ENCODE peak calls at places on chromosome 9, in nine cellular contexts. One of them, this sample, is unnamed. For H3K9me3, the result is how much of the 10 kb centered on the place peaks cover.

GRCh38 chr9:90894956-90895687 is 93.5 kb downstream of the SYK start:
- DNase-seq in transverse colon: no peak
- DNase-seq in neuronal stem cell: no peak
- DNase-seq in CD4-positive, alpha-beta T cell: no peak
- DNase-seq in A549: peak
- DNase-seq in body of pancreas: no peak
- DNase-seq in vagina: peak
- DNase-seq in endodermal cell: peak
- DNase-seq in lower lobe of right lung: no peak
- DNase-seq in this sample: no peak

GRCh38 chr9:4690144-4690543 is 10.8 kb downstream of the CDC37L1 start:
- DNase-seq in body of pancreas: no peak
- DNase-seq in transverse colon: no peak
- DNase-seq in endodermal cell: no peak
- DNase-seq in vagina: no peak
- DNase-seq in lower lobe of right lung: no peak
- DNase-seq in neuronal stem cell: no peak
- DNase-seq in CD4-positive, alpha-beta T cell: no peak
- DNase-seq in A549: no peak
- DNase-seq in this sample: no peak

GRCh38 chr9:4987996-4988421 is 2.9 kb downstream of the JAK2 start:
- DNase-seq in neuronal stem cell: peak
- DNase-seq in lower lobe of right lung: no peak
- DNase-seq in body of pancreas: peak
- DNase-seq in CD4-positive, alpha-beta T cell: peak
- DNase-seq in vagina: no peak
- DNase-seq in A549: peak
- DNase-seq in endodermal cell: peak
- DNase-seq in transverse colon: peak
- DNase-seq in this sample: peak

GRCh38 chr9:99059074-99059894 is 45.6 kb upstream of the TGFBR1 start:
- DNase-seq in transverse colon: peak
- DNase-seq in endodermal cell: no peak
- DNase-seq in vagina: no peak
- DNase-seq in A549: no peak
- DNase-seq in neuronal stem cell: no peak
- DNase-seq in CD4-positive, alpha-beta T cell: no peak
- DNase-seq in body of pancreas: no peak
- DNase-seq in lower lobe of right lung: peak
- DNase-seq in this sample: no peak

GRCh38 chr9:2158729-2159128 is 143.6 kb downstream of the SMARCA2 start:
- DNase-seq in body of pancreas: no peak
- DNase-seq in A549: no peak
- DNase-seq in endodermal cell: no peak
- DNase-seq in vagina: no peak
- DNase-seq in lower lobe of right lung: no peak
- DNase-seq in neuronal stem cell: no peak
- DNase-seq in CD4-positive, alpha-beta T cell: no peak
- DNase-seq in transverse colon: no peak
- DNase-seq in this sample: no peak

GRCh38 chr9:86281577-86282076 is 711 bp downstream of the ISCA1 start:
- DNase-seq in body of pancreas: no peak
- DNase-seq in transverse colon: peak
- DNase-seq in CD4-positive, alpha-beta T cell: no peak
- DNase-seq in vagina: no peak
- DNase-seq in neuronal stem cell: peak
- DNase-seq in A549: no peak
- DNase-seq in lower lobe of right lung: no peak
- DNase-seq in endodermal cell: no peak
- DNase-seq in this sample: peak

GRCh38 chr9:72280913-72281500 is 84.0 kb downstream of the ZFAND5 start:
- DNase-seq in A549: peak
- DNase-seq in lower lobe of right lung: peak
- DNase-seq in vagina: no peak
- DNase-seq in transverse colon: peak
- DNase-seq in body of pancreas: peak
- DNase-seq in endodermal cell: peak
- DNase-seq in neuronal stem cell: peak
- DNase-seq in CD4-positive, alpha-beta T cell: peak
- DNase-seq in this sample: peak

GRCh38 chr9:111005711-111006482 is 32.4 kb downstream of the LPAR1 start:
- DNase-seq in vagina: no peak
- DNase-seq in transverse colon: no peak
- DNase-seq in A549: no peak
- DNase-seq in endodermal cell: no peak
- DNase-seq in CD4-positive, alpha-beta T cell: no peak
- DNase-seq in neuronal stem cell: no peak
- DNase-seq in body of pancreas: no peak
- DNase-seq in lower lobe of right lung: no peak
- DNase-seq in this sample: no peak

GRCh38 chr9:27280249-27280648 is 16.7 kb downstream of the EQTN start:
- DNase-seq in body of pancreas: no peak
- DNase-seq in vagina: no peak
- DNase-seq in endodermal cell: no peak
- DNase-seq in CD4-positive, alpha-beta T cell: no peak
- DNase-seq in neuronal stem cell: no peak
- DNase-seq in A549: no peak
- DNase-seq in transverse colon: no peak
- DNase-seq in lower lobe of right lung: no peak
- DNase-seq in this sample: no peak

GRCh38 chr9:134570151-134570621 is 71.4 kb upstream of the COL5A1 start:
- DNase-seq in vagina: peak
- DNase-seq in A549: no peak
- DNase-seq in neuronal stem cell: no peak
- DNase-seq in transverse colon: no peak
- DNase-seq in endodermal cell: peak
- DNase-seq in lower lobe of right lung: peak
- DNase-seq in CD4-positive, alpha-beta T cell: no peak
- DNase-seq in body of pancreas: no peak
- DNase-seq in this sample: no peak

GRCh38 chr9:136496181-136496580 is 13.3 kb upstream of the SEC16A start:
- DNase-seq in lower lobe of right lung: no peak
- DNase-seq in A549: no peak
- DNase-seq in vagina: no peak
- DNase-seq in transverse colon: no peak
- DNase-seq in neuronal stem cell: no peak
- DNase-seq in CD4-positive, alpha-beta T cell: no peak
- DNase-seq in body of pancreas: no peak
- DNase-seq in endodermal cell: no peak
- DNase-seq in this sample: no peak

GRCh38 chr9:72875221-72875620 is 77.6 kb downstream of the ALDH1A1 start:
- DNase-seq in neuronal stem cell: no peak
- DNase-seq in vagina: no peak
- DNase-seq in lower lobe of right lung: no peak
- DNase-seq in body of pancreas: no peak
- DNase-seq in transverse colon: no peak
- DNase-seq in endodermal cell: no peak
- DNase-seq in CD4-positive, alpha-beta T cell: no peak
- DNase-seq in A549: no peak
- DNase-seq in this sample: no peak

GRCh38 chr9:122377241-122378164 is 6.7 kb downstream of the PTGS1 start:
- DNase-seq in lower lobe of right lung: no peak
- DNase-seq in endodermal cell: no peak
- DNase-seq in A549: no peak
- DNase-seq in CD4-positive, alpha-beta T cell: no peak
- DNase-seq in transverse colon: no peak
- DNase-seq in vagina: no peak
- DNase-seq in body of pancreas: no peak
- DNase-seq in neuronal stem cell: no peak
- DNase-seq in this sample: peak

GRCh38 chr9:4327504-4328191 is 27.8 kb upstream of the GLIS3 start:
- DNase-seq in vagina: no peak
- DNase-seq in transverse colon: no peak
- DNase-seq in neuronal stem cell: no peak
- DNase-seq in lower lobe of right lung: no peak
- DNase-seq in body of pancreas: no peak
- DNase-seq in CD4-positive, alpha-beta T cell: no peak
- DNase-seq in A549: no peak
- DNase-seq in endodermal cell: peak
- DNase-seq in this sample: peak

DNA sequence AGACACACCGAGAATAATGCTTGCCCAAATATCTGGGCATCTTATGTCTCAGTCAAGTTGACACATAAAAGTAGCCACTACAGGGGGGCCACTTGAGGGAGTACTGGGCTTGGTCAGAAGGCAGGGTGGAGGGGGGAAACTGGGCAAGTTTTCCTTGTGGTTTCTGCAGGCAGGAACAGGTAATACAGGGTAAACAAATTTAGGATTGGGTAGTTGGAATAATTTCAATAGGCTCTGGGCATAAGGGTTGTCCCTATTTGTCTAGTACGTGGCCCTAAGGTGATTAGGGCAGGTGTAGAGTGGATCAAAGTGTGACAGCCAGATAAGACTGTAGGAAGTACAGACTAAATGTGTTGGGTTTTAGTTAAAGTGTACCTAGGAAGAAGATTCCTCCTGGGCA is 353.1 kb downstream of the TLE4 start:
- DNase-seq in A549: no peak
- DNase-seq in vagina: no peak
- DNase-seq in endodermal cell: no peak
- DNase-seq in neuronal stem cell: no peak
- DNase-seq in CD4-positive, alpha-beta T cell: no peak
- DNase-seq in body of pancreas: no peak
- DNase-seq in lower lobe of right lung: no peak
- DNase-seq in transverse colon: no peak
- DNase-seq in this sample: no peak
- H3K9me3 ChIP-seq in A549: under half
- H3K9me3 ChIP-seq in vagina: under half
- H3K9me3 ChIP-seq in endodermal cell: under half
- H3K9me3 ChIP-seq in neuronal stem cell: under half
- H3K9me3 ChIP-seq in CD4-positive, alpha-beta T cell: under half
- H3K9me3 ChIP-seq in body of pancreas: under half
- H3K9me3 ChIP-seq in lower lobe of right lung: under half
- H3K9me3 ChIP-seq in transverse colon: under half
- H3K9me3 ChIP-seq in this sample: under half

DNA sequence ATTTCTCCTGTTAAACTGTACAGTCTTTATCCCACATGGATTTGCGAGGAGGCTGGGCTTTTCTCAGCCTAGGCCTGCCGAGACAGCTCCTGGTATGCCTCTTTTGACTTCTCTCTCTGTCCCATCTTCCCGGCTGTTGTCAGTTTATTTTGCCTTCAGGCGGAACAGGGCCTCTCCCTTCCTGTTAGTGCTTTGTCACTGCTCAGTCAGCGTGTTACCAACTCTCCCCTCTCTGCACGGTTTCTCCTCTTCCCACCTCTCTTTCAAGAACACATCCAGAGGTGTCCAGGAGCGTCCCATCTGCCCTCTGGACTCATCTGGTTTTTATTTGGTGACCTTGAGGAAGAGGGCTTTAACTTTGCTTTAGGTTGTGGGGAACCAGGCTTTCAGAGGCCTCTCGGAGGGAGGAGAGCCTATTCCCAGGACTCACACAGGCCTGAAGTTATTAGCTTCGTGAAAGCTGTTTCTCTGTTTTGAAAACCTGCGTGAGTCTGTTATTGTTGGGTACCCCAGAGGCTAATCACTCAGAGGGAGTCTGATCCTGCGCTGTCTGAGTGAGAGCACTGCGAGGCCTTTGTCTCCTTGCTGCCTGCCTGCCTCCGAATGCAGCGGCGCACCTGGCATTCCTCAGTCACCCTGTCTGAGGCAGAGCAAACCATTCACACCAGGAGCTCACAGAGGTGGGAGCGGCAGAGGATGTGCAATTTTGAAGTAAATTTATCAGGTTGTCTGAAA is 234.4 kb upstream of the MPDZ start:
- DNase-seq in endodermal cell: peak
- DNase-seq in lower lobe of right lung: no peak
- DNase-seq in A549: no peak
- DNase-seq in body of pancreas: no peak
- DNase-seq in neuronal stem cell: peak
- DNase-seq in CD4-positive, alpha-beta T cell: no peak
- DNase-seq in transverse colon: no peak
- DNase-seq in vagina: no peak
- DNase-seq in this sample: peak
- H3K9me3 ChIP-seq in endodermal cell: under half
- H3K9me3 ChIP-seq in lower lobe of right lung: under half
- H3K9me3 ChIP-seq in A549: under half
- H3K9me3 ChIP-seq in body of pancreas: under half
- H3K9me3 ChIP-seq in neuronal stem cell: under half
- H3K9me3 ChIP-seq in CD4-positive, alpha-beta T cell: under half
- H3K9me3 ChIP-seq in transverse colon: under half
- H3K9me3 ChIP-seq in vagina: under half
- H3K9me3 ChIP-seq in this sample: under half

GRCh38 chr9:125455876-125456275 is 194.2 kb downstream of the GAPVD1 start:
- DNase-seq in endodermal cell: no peak
- DNase-seq in A549: no peak
- DNase-seq in CD4-positive, alpha-beta T cell: no peak
- DNase-seq in vagina: no peak
- DNase-seq in lower lobe of right lung: no peak
- DNase-seq in transverse colon: no peak
- DNase-seq in neuronal stem cell: no peak
- DNase-seq in body of pancreas: no peak
- DNase-seq in this sample: no peak

GRCh38 chr9:125460346-125460745 is 198.7 kb downstream of the GAPVD1 start:
- DNase-seq in CD4-positive, alpha-beta T cell: no peak
- DNase-seq in vagina: no peak
- DNase-seq in transverse colon: no peak
- DNase-seq in A549: no peak
- DNase-seq in body of pancreas: no peak
- DNase-seq in neuronal stem cell: no peak
- DNase-seq in lower lobe of right lung: no peak
- DNase-seq in endodermal cell: no peak
- DNase-seq in this sample: no peak

GRCh38 chr9:125455132-125455531 is 193.5 kb downstream of the GAPVD1 start:
- DNase-seq in transverse colon: no peak
- DNase-seq in vagina: no peak
- DNase-seq in lower lobe of right lung: no peak
- DNase-seq in CD4-positive, alpha-beta T cell: no peak
- DNase-seq in endodermal cell: no peak
- DNase-seq in body of pancreas: no peak
- DNase-seq in A549: no peak
- DNase-seq in neuronal stem cell: no peak
- DNase-seq in this sample: no peak

GRCh38 chr9:125460883-125461475 is 199.4 kb downstream of the GAPVD1 start:
- DNase-seq in CD4-positive, alpha-beta T cell: no peak
- DNase-seq in lower lobe of right lung: no peak
- DNase-seq in endodermal cell: no peak
- DNase-seq in vagina: peak
- DNase-seq in neuronal stem cell: no peak
- DNase-seq in transverse colon: peak
- DNase-seq in body of pancreas: no peak
- DNase-seq in A549: peak
- DNase-seq in this sample: no peak

GRCh38 chr9:125457357-125457756 is 195.7 kb downstream of the GAPVD1 start:
- DNase-seq in lower lobe of right lung: no peak
- DNase-seq in neuronal stem cell: no peak
- DNase-seq in A549: no peak
- DNase-seq in body of pancreas: no peak
- DNase-seq in endodermal cell: no peak
- DNase-seq in CD4-positive, alpha-beta T cell: no peak
- DNase-seq in vagina: no peak
- DNase-seq in transverse colon: no peak
- DNase-seq in this sample: no peak
- H3K9me3 ChIP-seq in lower lobe of right lung: under half
- H3K9me3 ChIP-seq in neuronal stem cell: under half
- H3K9me3 ChIP-seq in A549: under half
- H3K9me3 ChIP-seq in body of pancreas: under half
- H3K9me3 ChIP-seq in endodermal cell: half or more
- H3K9me3 ChIP-seq in CD4-positive, alpha-beta T cell: under half
- H3K9me3 ChIP-seq in vagina: under half
- H3K9me3 ChIP-seq in transverse colon: under half
- H3K9me3 ChIP-seq in this sample: under half

GRCh38 chr9:35010351-35010958 is 20.9 kb downstream of the DNAJB5 start:
- DNase-seq in neuronal stem cell: no peak
- DNase-seq in transverse colon: no peak
- DNase-seq in vagina: no peak
- DNase-seq in lower lobe of right lung: no peak
- DNase-seq in CD4-positive, alpha-beta T cell: no peak
- DNase-seq in body of pancreas: no peak
- DNase-seq in endodermal cell: no peak
- DNase-seq in A549: no peak
- DNase-seq in this sample: no peak

GRCh38 chr9:35014517-35014916 is 25.0 kb downstream of the DNAJB5 start:
- DNase-seq in endodermal cell: no peak
- DNase-seq in transverse colon: no peak
- DNase-seq in body of pancreas: no peak
- DNase-seq in A549: no peak
- DNase-seq in lower lobe of right lung: no peak
- DNase-seq in vagina: no peak
- DNase-seq in CD4-positive, alpha-beta T cell: no peak
- DNase-seq in neuronal stem cell: no peak
- DNase-seq in this sample: no peak
- H3K9me3 ChIP-seq in endodermal cell: half or more
- H3K9me3 ChIP-seq in transverse colon: under half
- H3K9me3 ChIP-seq in body of pancreas: under half
- H3K9me3 ChIP-seq in A549: under half
- H3K9me3 ChIP-seq in lower lobe of right lung: under half
- H3K9me3 ChIP-seq in vagina: under half
- H3K9me3 ChIP-seq in CD4-positive, alpha-beta T cell: under half
- H3K9me3 ChIP-seq in neuronal stem cell: under half
- H3K9me3 ChIP-seq in this sample: under half